ENCODE peak calls at places on chromosomes 12 and 14, in four cellular contexts. A is AG10803; X is CD8-positive, alpha-beta memory T cell; L is cardiac fibroblast. I is an unnamed sample.

GRCh38 chr12:46585854-46586621 is 213.5 kb upstream of the SLC38A2 start:
- DNase-seq in A (peak), X (peak), L (peak), I (no peak)

GRCh38 chr12:132776816-132777568 is 15.4 kb upstream of the ANKLE2 start:
- DNase-seq in X (no peak), L (peak), A (no peak), I (no peak)

GRCh38 chr14:95915326-95915725 is 38.7 kb downstream of the TUNAR start:
- DNase-seq in L (no peak), X (no peak), A (no peak), I (no peak)

GRCh38 chr12:71662861-71663560 is 637 bp downstream of the ZFC3H1 start:
- DNase-seq in A (peak), X (peak), L (peak), I (peak)

GRCh38 chr12:123094349-123095073 is 56.4 kb downstream of the PITPNM2 start:
- DNase-seq in X (no peak), L (peak), A (peak), I (no peak)

GRCh38 chr14:76937181-76938091 is 91.1 kb downstream of the IRF2BPL start:
- DNase-seq in X (no peak), A (peak), L (peak), I (no peak)

GRCh38 chr12:125246346-125246656 is 181.1 kb downstream of the AACS start:
- DNase-seq in X (no peak), L (no peak), A (no peak), I (no peak)

GRCh38 chr12:55049676-55050075 is 29.9 kb downstream of the NEUROD4 start:
- DNase-seq in A (no peak), X (no peak), L (no peak), I (no peak)

GRCh38 chr12:122021822-122022392 is at the start of gene BCL7A:
- DNase-seq in A (peak), L (peak), X (peak), I (peak)

GRCh38 chr14:35046751-35047536 is 872 bp downstream of the FAM177A1 start:
- DNase-seq in A (no peak), X (no peak), L (peak), I (peak)

GRCh38 chr14:70955543-70956480 is 48.6 kb downstream of the PCNX1 start:
- DNase-seq in X (peak), L (peak), A (peak), I (no peak)

GRCh38 chr14:103334644-103335603 is 887 bp downstream of the EIF5 start:
- DNase-seq in A (peak), L (peak), X (peak), I (peak)

GRCh38 chr12:6229823-6230222 is 29.6 kb downstream of the CD9 start:
- DNase-seq in L (peak), X (no peak), A (peak), I (peak)

GRCh38 chr14:98871796-98872195 is 400.2 kb downstream of the BCL11B start:
- DNase-seq in A (peak), L (no peak), X (no peak), I (no peak)

GRCh38 chr14:93007225-93007997 is 84.5 kb downstream of the CHGA start:
- DNase-seq in A (peak), X (no peak), L (peak), I (no peak)

GRCh38 chr12:40534828-40535227 is 157.4 kb upstream of the CNTN1 start:
- DNase-seq in L (no peak), X (no peak), A (no peak), I (no peak)

GRCh38 chr12:464484-465267 is 4.9 kb downstream of the B4GALNT3 start:
- DNase-seq in L (no peak), X (no peak), A (no peak), I (no peak)

GRCh38 chr14:64040044-64040443 is 187.2 kb downstream of the SYNE2 start:
- DNase-seq in X (no peak), A (peak), L (peak), I (no peak)

GRCh38 chr12:71045781-71046180 is 112.0 kb downstream of the TSPAN8 start:
- DNase-seq in A (peak), L (peak), X (no peak), I (no peak)

GRCh38 chr14:71647086-71647784 is 285.0 kb upstream of the RGS6 start:
- DNase-seq in A (no peak), L (no peak), X (no peak), I (no peak)

GRCh38 chr12:56256326-56256960 is 1.7 kb downstream of the ANKRD52 start:
- DNase-seq in X (no peak), A (peak), L (peak), I (no peak)

GRCh38 chr12:72094490-72094889 is 155.8 kb downstream of the TPH2 start:
- DNase-seq in L (no peak), A (no peak), X (no peak), I (no peak)

GRCh38 chr14:68487805-68488590 is 304.9 kb downstream of the ZFP36L1 start:
- DNase-seq in A (peak), X (no peak), L (peak), I (no peak)

GRCh38 chr12:105167346-105167745 is 59.8 kb downstream of the WASHC4 start:
- DNase-seq in L (no peak), A (peak), X (no peak), I (no peak)

GRCh38 chr12:81332054-81332453 is 254.2 kb downstream of the ACSS3 start:
- DNase-seq in A (no peak), L (no peak), X (no peak), I (no peak)
- H3K4me3 ChIP-seq in A (no peak), L (no peak), X (no peak), I (no peak)

GRCh38 chr14:104601786-104602185 is 2.8 kb downstream of the TMEM179 start:
- DNase-seq in A (peak), X (no peak), L (no peak), I (no peak)

GRCh38 chr14:104602933-104603325 is 1.6 kb downstream of the TMEM179 start:
- DNase-seq in L (no peak), X (no peak), A (no peak), I (no peak)

GRCh38 chr14:104603623-104604401 is 760 bp downstream of the TMEM179 start:
- DNase-seq in L (no peak), X (no peak), A (no peak), I (no peak)

GRCh38 chr14:104602315-104602932 is 2.1 kb downstream of the TMEM179 start:
- DNase-seq in X (no peak), L (no peak), A (no peak), I (no peak)

DNA sequence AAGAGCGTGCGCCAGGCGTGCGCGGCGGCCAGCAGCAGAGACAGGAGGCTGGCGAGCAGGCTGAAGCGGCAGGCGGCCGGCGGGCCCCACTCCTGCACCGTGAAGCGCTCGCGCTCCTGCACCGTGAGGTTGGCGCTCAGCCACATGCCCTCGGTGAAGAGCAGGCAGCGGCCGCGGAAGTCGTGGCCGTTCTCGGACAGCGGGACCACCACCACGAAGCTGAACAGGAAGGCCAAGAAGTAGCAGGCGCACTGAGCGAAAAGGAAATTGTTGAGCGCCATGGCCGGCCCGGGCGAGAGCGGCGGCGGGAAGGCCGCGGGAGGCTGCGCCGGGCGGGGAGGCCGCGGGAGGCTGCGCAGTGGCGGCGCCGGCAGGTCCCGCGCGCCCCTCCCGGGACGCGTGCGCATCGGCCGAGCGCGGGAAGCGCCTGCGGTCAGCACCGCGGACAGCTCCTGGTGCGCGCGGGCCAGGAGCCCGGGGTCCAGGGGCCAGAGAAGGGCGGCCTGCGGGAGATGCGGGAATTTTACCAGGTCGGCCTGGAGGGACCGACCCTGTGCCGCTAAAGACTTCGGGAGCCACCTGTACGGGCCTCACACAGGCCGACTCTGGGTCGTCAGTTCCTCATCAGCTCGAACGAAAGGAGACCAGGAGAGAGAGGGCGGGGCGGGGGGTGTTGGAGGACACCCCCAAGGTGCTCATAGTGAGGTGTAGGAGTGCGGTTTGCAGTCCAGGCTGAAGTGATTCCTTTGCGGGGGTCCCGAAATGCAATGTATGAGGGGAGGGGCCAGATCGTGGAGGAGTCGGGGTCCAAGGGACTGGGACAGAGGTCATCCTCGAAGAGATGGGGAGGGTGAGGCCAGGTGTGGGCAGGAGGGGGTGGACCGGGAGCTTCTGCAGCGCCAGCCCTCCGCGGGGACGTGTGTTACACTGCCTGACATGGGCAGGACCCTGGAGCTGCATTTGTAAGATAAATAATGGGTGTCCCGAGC is at the start of gene TMEM179:
- DNase-seq in X (no peak), A (no peak), L (peak), I (no peak)
- H3K4me3 ChIP-seq in X (no peak), A (no peak), L (no peak), I (no peak)

DNA sequence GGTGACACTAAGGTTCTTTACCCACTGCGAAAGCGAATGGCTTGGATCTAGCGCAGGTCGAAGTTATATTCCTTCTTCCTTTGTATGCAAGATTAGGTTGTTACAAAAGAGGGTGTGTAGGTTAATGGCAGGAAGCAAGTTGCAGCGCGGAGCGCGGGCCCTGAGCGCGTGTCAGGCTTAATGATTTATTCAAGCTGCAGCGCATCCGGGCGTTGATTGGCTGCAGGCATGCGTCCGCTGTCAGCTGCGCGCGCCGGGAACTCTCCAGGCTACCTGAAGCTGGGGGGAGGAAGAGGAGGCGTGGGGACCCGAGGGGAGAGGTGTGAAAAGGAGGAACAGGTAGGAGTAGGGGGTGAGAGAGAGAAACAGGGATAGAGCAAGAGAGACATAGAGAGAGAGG is 7.4 kb downstream of the ASCL1 start:
- DNase-seq in A (no peak), X (no peak), L (no peak), I (no peak)
- H3K4me3 ChIP-seq in A (no peak), X (no peak), L (no peak), I (no peak)

GRCh38 chr14:105627701-105628100 is 101.3 kb downstream of the TMEM121 start:
- DNase-seq in X (no peak), L (no peak), A (no peak), I (no peak)

GRCh38 chr14:105617201-105617777 is 90.9 kb downstream of the TMEM121 start:
- DNase-seq in A (no peak), L (no peak), X (no peak), I (no peak)

GRCh38 chr14:105616802-105617192 is 90.4 kb downstream of the TMEM121 start:
- DNase-seq in L (no peak), X (no peak), A (no peak), I (no peak)

GRCh38 chr14:105622329-105622955 is 96.1 kb downstream of the TMEM121 start:
- DNase-seq in L (no peak), X (no peak), A (no peak), I (no peak)
- H3K4me3 ChIP-seq in L (no peak), X (no peak), A (no peak), I (no peak)

DNA sequence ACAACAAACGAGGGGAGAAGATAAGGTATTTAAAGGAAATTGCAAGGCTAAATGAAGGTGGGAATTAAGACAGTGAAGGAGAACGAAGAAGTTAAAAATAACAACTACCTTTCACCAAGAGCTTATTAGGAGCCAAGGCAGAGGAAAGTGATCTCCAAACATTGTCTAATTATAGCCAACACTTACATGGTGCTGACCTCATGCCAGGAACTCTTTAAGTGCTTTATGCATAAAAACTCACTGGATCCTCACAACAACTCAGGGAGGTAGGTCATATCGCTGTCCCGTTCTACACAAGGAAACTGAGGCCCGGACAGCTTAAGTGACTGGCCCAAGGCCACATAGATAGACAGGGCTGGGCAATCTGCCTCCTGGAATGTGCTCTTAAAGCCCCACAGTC is 19.5 kb downstream of the TAMALIN start:
- DNase-seq in L (no peak), A (no peak), X (no peak), I (no peak)
- H3K4me3 ChIP-seq in L (no peak), A (no peak), X (no peak), I (no peak)

DNA sequence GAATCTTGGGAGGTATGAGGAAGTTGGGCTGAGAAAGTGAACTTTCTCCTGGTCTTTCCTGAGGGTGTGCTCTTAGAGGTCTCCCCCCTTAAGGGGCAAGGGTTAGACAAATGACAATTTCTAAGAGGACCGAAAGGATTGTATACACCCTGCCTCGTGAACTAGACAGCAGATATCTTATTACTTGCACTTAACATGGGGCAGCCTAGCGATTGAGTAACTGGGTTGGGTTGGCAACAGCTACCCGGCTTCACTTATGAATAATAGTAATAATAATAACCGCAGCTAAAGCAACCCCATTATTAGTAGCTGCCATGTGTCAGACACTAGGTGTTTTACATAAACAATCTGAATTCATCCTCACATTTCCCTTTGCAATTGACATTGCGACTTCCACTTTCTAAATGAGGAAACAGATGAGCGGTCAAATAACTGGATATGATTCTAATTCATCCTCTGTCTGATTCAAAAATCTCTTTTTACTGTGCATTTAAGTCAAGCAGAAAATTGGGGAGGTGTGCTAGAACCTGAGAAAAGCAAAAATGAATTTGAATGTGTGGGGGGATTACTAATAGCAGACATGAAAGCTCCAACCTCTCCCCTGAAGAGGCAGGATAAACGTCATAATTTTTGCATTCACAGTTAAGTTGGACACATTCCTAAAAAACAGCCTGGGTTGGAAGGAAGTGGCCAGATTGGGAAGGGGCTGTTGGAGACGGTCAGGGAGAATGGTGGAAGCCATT is 12.9 kb downstream of the EMP1 start:
- DNase-seq in A (no peak), X (no peak), L (peak), I (no peak)
- H3K4me3 ChIP-seq in A (no peak), X (no peak), L (no peak), I (no peak)

GRCh38 chr12:95003921-95004272 is 400 bp upstream of the NDUFA12 start:
- DNase-seq in L (no peak), A (no peak), X (no peak), I (no peak)
- H3K4me3 ChIP-seq in L (peak), A (peak), X (peak), I (peak)

I was measured in HL-60.